ENCODE peak calls at places on chromosomes 13 and 19, in eight cellular contexts. R is BE2C, P is DND-41, M is psoas muscle, J is body of pancreas, W is mesenchymal stem cell, S is Peyer's patch, F is adrenal gland. B is an unnamed sample.

GRCh38 chr19:1482361-1483066 is 3.5 kb upstream of the C19orf25 start:
- DNase-seq in R (peak; percentile 27), P (no peak), M (peak; percentile 44), J (no peak), W (no peak), S (no peak), F (no peak), B (no peak)

GRCh38 chr19:31759359-31759758 is 410.1 kb upstream of the TSHZ3 start:
- DNase-seq in R (no peak), P (no peak), M (no peak), J (no peak), W (no peak), S (no peak), F (no peak), B (no peak)

GRCh38 chr13:111663505-111663904 is 343.1 kb downstream of the TEX29 start:
- DNase-seq in R (no peak), P (no peak), M (no peak), J (no peak), W (no peak), S (peak; percentile 24), F (no peak), B (no peak)

GRCh38 chr13:55199132-55199531 is 1941.6 kb upstream of the PRR20A start:
- DNase-seq in R (peak; percentile 14), P (no peak), M (no peak), J (no peak), W (no peak), S (no peak), F (no peak), B (no peak)

GRCh38 chr13:67148219-67148583 is 81.9 kb downstream of the PCDH9 start:
- DNase-seq in R (no peak), P (no peak), M (no peak), J (no peak), W (peak; percentile 67), S (no peak), F (no peak), B (peak; percentile 52)

GRCh38 chr19:14105680-14106079 is 11.9 kb downstream of the PRKACA start:
- DNase-seq in R (no peak), P (no peak), M (no peak), J (no peak), W (no peak), S (no peak), F (no peak), B (no peak)

GRCh38 chr13:59641261-59641660 is 522.5 kb downstream of the DIAPH3 start:
- DNase-seq in R (no peak), P (no peak), M (no peak), J (no peak), W (no peak), S (no peak), F (no peak), B (no peak)

GRCh38 chr19:39372047-39372802 is 18.7 kb downstream of the PAF1 start:
- DNase-seq in R (no peak), P (no peak), M (peak; percentile 87), J (peak; percentile 77), W (peak; percentile 72), S (no peak), F (peak; percentile 77), B (peak; percentile 99)

GRCh38 chr13:36432106-36432544 is at the start of gene CCNA1:
- DNase-seq in R (peak; percentile 58), P (no peak), M (peak; percentile 57), J (peak; percentile 4), W (no peak), S (no peak), F (peak; percentile 38), B (peak; percentile 25)

GRCh38 chr13:52155177-52155576 is 4.2 kb downstream of the NEK3 start:
- DNase-seq in R (no peak), P (no peak), M (no peak), J (no peak), W (no peak), S (no peak), F (no peak), B (no peak)

GRCh38 chr13:110047511-110047910 is 259.4 kb downstream of the COL4A1 start:
- DNase-seq in R (no peak), P (no peak), M (no peak), J (peak; percentile 88), W (peak; percentile 81), S (no peak), F (no peak), B (peak; percentile 99)

GRCh38 chr13:114309806-114310410 is 4.4 kb upstream of the CHAMP1 start:
- DNase-seq in R (no peak), P (no peak), M (peak; percentile 20), J (no peak), W (no peak), S (no peak), F (no peak), B (no peak)

GRCh38 chr19:50717891-50718254 is 1.7 kb downstream of the SHANK1 start:
- DNase-seq in R (no peak), P (peak; percentile 34), M (no peak), J (no peak), W (no peak), S (peak; percentile 36), F (no peak), B (no peak)

GRCh38 chr13:73133536-73133935 is 74.7 kb downstream of the KLF5 start:
- DNase-seq in R (no peak), P (no peak), M (no peak), J (no peak), W (no peak), S (no peak), F (no peak), B (no peak)

GRCh38 chr13:44692173-44692713 is 116.1 kb upstream of the TSC22D1 start:
- DNase-seq in R (no peak), P (no peak), M (no peak), J (no peak), W (peak; percentile 55), S (no peak), F (no peak), B (no peak)

GRCh38 chr13:39931505-39931904 is 276.0 kb downstream of the COG6 start:
- DNase-seq in R (no peak), P (no peak), M (no peak), J (no peak), W (no peak), S (no peak), F (no peak), B (no peak)

DNA sequence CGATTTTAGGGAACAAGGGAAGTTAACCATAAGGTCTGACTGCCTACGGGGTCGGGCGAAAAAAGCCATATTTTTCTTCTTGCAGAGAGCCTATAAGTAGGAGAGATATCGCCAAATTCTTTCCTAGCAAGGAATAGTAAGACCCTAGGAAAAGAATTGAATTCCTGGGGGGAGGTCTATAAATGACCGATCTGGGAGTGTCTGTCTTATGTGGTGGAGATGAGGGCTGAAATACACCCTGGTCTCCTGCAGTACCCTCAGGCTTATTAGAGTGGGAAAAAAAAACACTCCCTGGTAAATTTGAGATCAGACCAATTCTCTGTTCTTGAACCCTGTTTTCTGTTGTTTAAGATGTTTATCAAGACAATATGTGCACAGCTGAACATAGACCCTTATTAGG is 447.5 kb upstream of the ATXN8OS start:
- DNase-seq in R (no peak), P (no peak), M (no peak), J (no peak), W (no peak), S (no peak), F (no peak), B (no peak)
- H3K4me1 ChIP-seq in R (no peaks in the 10 kb centered on the region), P (no peaks in the 10 kb centered on the region), M (no peaks in the 10 kb centered on the region), J (no peaks in the 10 kb centered on the region), W (no peaks in the 10 kb centered on the region), S (no peaks in the 10 kb centered on the region), F (no peaks in the 10 kb centered on the region), B (no peaks in the 10 kb centered on the region)

GRCh38 chr19:34275705-34276104 is 21.4 kb downstream of the GARRE1 start:
- DNase-seq in R (no peak), P (no peak), M (no peak), J (no peak), W (no peak), S (no peak), F (no peak), B (no peak)
- H3K4me1 ChIP-seq in R (no peaks in the 10 kb centered on the region), P (no peaks in the 10 kb centered on the region), M (peaks cover 45% of the 10 kb centered on the region), J (peaks cover 49% of the 10 kb centered on the region), W (peaks cover 5% of the 10 kb centered on the region), S (peaks cover 5% of the 10 kb centered on the region), F (peaks cover 1% of the 10 kb centered on the region), B (peaks cover 2% of the 10 kb centered on the region)

GRCh38 chr13:46577656-46578589 is 25.0 kb downstream of the LRCH1 start:
- DNase-seq in R (no peak), P (peak; percentile 44), M (no peak), J (no peak), W (peak; percentile 33), S (no peak), F (no peak), B (no peak)

GRCh38 chr13:46578590-46578975 is 25.6 kb downstream of the LRCH1 start:
- DNase-seq in R (no peak), P (no peak), M (no peak), J (no peak), W (no peak), S (no peak), F (no peak), B (no peak)

GRCh38 chr13:46586766-46587509 is 34.0 kb downstream of the LRCH1 start:
- DNase-seq in R (no peak), P (no peak), M (no peak), J (no peak), W (peak; percentile 31), S (no peak), F (no peak), B (no peak)

GRCh38 chr13:46580362-46580839 is 27.4 kb downstream of the LRCH1 start:
- DNase-seq in R (no peak), P (no peak), M (no peak), J (no peak), W (no peak), S (no peak), F (no peak), B (no peak)

DNA sequence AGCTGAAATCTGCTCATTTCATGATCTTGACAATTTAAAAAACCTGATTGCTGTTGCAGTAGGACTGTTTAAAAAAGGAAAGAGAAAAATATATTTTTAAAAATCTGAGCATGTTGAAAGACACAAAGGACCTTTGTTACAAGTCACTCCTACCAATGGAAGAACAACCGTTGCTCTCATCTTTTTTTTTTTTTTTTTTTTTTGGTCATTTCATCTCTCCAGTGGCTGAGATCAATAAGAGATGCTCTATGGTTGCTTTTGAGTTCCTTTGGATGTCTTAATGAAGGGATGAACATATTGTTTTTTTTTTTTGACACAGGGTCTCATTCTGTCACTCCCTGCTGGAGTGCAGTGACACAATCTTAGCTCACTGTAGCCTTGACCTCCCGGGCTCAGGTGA is 29.2 kb downstream of the LRCH1 start:
- DNase-seq in R (no peak), P (no peak), M (no peak), J (no peak), W (no peak), S (no peak), F (no peak), B (no peak)
- H3K4me1 ChIP-seq in R (peaks cover 39% of the 10 kb centered on the region), P (no peaks in the 10 kb centered on the region), M (peaks cover 25% of the 10 kb centered on the region), J (peaks cover 14% of the 10 kb centered on the region), W (peaks cover 21% of the 10 kb centered on the region), S (no peaks in the 10 kb centered on the region), F (no peaks in the 10 kb centered on the region), B (peaks cover 64% of the 10 kb centered on the region)

DNA sequence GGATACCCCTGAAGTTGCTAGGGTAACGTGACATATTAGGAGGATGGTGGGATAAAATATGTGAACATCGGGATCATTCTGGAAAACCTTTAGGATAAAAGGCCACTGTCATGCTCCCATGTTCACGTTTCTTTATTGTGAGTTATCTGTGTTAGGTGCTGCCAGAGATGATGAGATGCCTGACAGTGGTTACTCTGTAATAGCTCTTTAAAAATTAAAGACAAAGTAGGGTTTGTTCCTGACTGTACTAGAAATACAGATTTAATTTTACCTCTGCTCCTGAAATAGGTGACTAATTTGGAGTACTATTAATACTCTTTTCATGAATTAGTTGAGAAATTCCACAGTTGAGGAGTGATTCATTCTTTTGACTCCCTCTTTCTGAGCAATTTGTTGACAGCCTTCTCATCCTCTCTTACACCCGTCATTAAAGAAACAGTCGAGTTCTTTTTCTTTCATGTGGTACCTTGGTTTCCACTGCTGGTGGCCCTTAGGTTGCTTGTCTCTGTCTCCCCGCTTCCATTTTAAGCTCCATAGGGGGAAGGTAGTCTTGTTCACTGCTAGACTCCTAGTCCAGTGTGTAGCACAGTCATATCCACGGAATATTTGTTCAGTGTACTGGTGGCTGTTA is 28.4 kb downstream of the SAE1 start:
- DNase-seq in R (no peak), P (peak; percentile 33), M (no peak), J (no peak), W (no peak), S (no peak), F (no peak), B (no peak)
- H3K4me1 ChIP-seq in R (peaks cover 4% of the 10 kb centered on the region), P (peaks cover 46% of the 10 kb centered on the region), M (peaks cover 20% of the 10 kb centered on the region), J (peaks cover 13% of the 10 kb centered on the region), W (peaks cover 17% of the 10 kb centered on the region), S (peaks cover 31% of the 10 kb centered on the region), F (peaks cover 15% of the 10 kb centered on the region), B (peaks cover 17% of the 10 kb centered on the region)

B was measured in cardiac muscle cell.